ENCODE peak calls at places on chromosomes 6 and 20, in eight cellular contexts. K, Y, A, W, D, C, E and S are unnamed samples.

GRCh38 chr20:41095110-41095969 is 42.0 kb upstream of the PLCG1 start:
- DNase-seq in K (peak; percentile 59), Y (peak; percentile 82), A (peak; percentile 71), W (peak; percentile 62), D (peak; percentile 27), C (no peak), E (peak; percentile 54), S (no peak)

GRCh38 chr6:42294759-42295158 is 77.1 kb upstream of the MRPS10 start:
- DNase-seq in K (peak; percentile 95), Y (no peak), A (peak; percentile 87), W (no peak), D (no peak), C (no peak), E (no peak), S (no peak)

GRCh38 chr20:60057866-60058807 is 99.9 kb downstream of the CDH26 start:
- DNase-seq in K (no peak), Y (peak; percentile 25), A (peak; percentile 57), W (no peak), D (no peak), C (peak; percentile 44), E (peak; percentile 34), S (peak; percentile 34)

GRCh38 chr6:37092851-37093727 is 76.9 kb upstream of the PIM1 start:
- DNase-seq in K (peak; percentile 94), Y (no peak), A (no peak), W (no peak), D (no peak), C (no peak), E (no peak), S (no peak)

GRCh38 chr6:52376763-52377162 is 14.8 kb downstream of the PAQR8 start:
- DNase-seq in K (no peak), Y (no peak), A (no peak), W (no peak), D (no peak), C (no peak), E (no peak), S (no peak)

GRCh38 chr20:346033-346639 is 775 bp upstream of the NRSN2 start:
- DNase-seq in K (no peak), Y (no peak), A (no peak), W (no peak), D (no peak), C (no peak), E (no peak), S (no peak)

GRCh38 chr6:45880139-45880538 is 135.5 kb downstream of the CLIC5 start:
- DNase-seq in K (no peak), Y (no peak), A (peak; percentile 8), W (no peak), D (no peak), C (no peak), E (no peak), S (no peak)

GRCh38 chr20:53080969-53081871 is 109.1 kb downstream of the TSHZ2 start:
- DNase-seq in K (peak; percentile 80), Y (no peak), A (peak; percentile 40), W (peak; percentile 65), D (no peak), C (no peak), E (peak; percentile 3), S (peak; percentile 34)

GRCh38 chr20:44863661-44864060 is 21.8 kb upstream of the YWHAB start:
- DNase-seq in K (no peak), Y (no peak), A (no peak), W (peak; percentile 36), D (no peak), C (no peak), E (no peak), S (no peak)

GRCh38 chr6:56962451-56962850 is 7.5 kb downstream of the BEND6 start:
- DNase-seq in K (peak; percentile 80), Y (no peak), A (peak; percentile 44), W (no peak), D (no peak), C (no peak), E (no peak), S (no peak)

GRCh38 chr6:131764350-131764749 is 43.5 kb upstream of the ENPP1 start:
- DNase-seq in K (no peak), Y (no peak), A (peak; percentile 75), W (no peak), D (no peak), C (no peak), E (no peak), S (no peak)

GRCh38 chr6:150352321-150353296 is 16.2 kb upstream of the IYD start:
- DNase-seq in K (peak; percentile 51), Y (peak; percentile 75), A (peak; percentile 74), W (no peak), D (no peak), C (no peak), E (no peak), S (no peak)

GRCh38 chr6:92297101-92297500 is 1122.3 kb downstream of the EPHA7 start:
- DNase-seq in K (no peak), Y (no peak), A (no peak), W (no peak), D (no peak), C (no peak), E (no peak), S (no peak)

GRCh38 chr20:37846573-37846972 is 56.4 kb upstream of the VSTM2L start:
- DNase-seq in K (no peak), Y (no peak), A (no peak), W (no peak), D (no peak), C (no peak), E (no peak), S (peak; percentile 9)

GRCh38 chr6:139152892-139153271 is 18.0 kb downstream of the HECA start:
- DNase-seq in K (no peak), Y (peak; percentile 38), A (peak; percentile 53), W (no peak), D (no peak), C (no peak), E (no peak), S (no peak)